ENCODE peak calls at places on chromosomes 3 and 15, in four cellular contexts. P is K562, B is HepG2, K is GM12878. J is an unnamed sample.

GRCh38 chr15:77251662-77252061 is 168.2 kb downstream of the PEAK1 start:
- DNase-seq in B (no peak), P (peak; percentile 26), K (no peak), J (no peak)

GRCh38 chr3:42066516-42067181 is 24.5 kb upstream of the TRAK1 start:
- DNase-seq in K (no peak), B (peak; percentile 48), P (no peak), J (no peak)

GRCh38 chr3:64488938-64489337 is 198.9 kb downstream of the ADAMTS9 start:
- DNase-seq in K (no peak), P (no peak), B (no peak), J (no peak)

GRCh38 chr3:20739814-20740213 is 553.8 kb upstream of the SGO1 start:
- DNase-seq in P (peak; percentile 5), K (no peak), B (no peak), J (no peak)

GRCh38 chr3:13193320-13194284 is 120.4 kb upstream of the IQSEC1 start:
- DNase-seq in P (no peak), B (no peak), K (no peak), J (no peak)

GRCh38 chr15:81939604-81940440 is 106.0 kb downstream of the MEX3B start:
- DNase-seq in K (no peak), P (peak; percentile 73), B (peak; percentile 19), J (peak; percentile 35)

GRCh38 chr15:94526071-94526689 is 294.8 kb downstream of the MCTP2 start:
- DNase-seq in P (no peak), B (no peak), K (no peak), J (peak; percentile 37)

GRCh38 chr3:44883999-44884431 is 9.6 kb downstream of the TGM4 start:
- DNase-seq in B (no peak), K (no peak), P (no peak), J (no peak)

GRCh38 chr3:43345246-43345645 is 58.9 kb downstream of the SNRK start:
- DNase-seq in B (no peak), K (no peak), P (no peak), J (no peak)

GRCh38 chr3:70984756-70985155 is 598.8 kb downstream of the FOXP1 start:
- DNase-seq in K (no peak), P (no peak), B (no peak), J (no peak)

GRCh38 chr15:91863621-91864255 is 10.2 kb downstream of the SLCO3A1 start:
- DNase-seq in K (no peak), B (no peak), P (no peak), J (no peak)

GRCh38 chr3:141262306-141262705 is 30.7 kb downstream of the PXYLP1 start:
- DNase-seq in K (no peak), B (no peak), P (no peak), J (no peak)

GRCh38 chr15:38299216-38299615 is 46.6 kb downstream of the SPRED1 start:
- DNase-seq in B (no peak), P (no peak), K (no peak), J (no peak)

GRCh38 chr3:17544632-17545031 is 197.8 kb downstream of the TBC1D5 start:
- DNase-seq in B (no peak), P (no peak), K (no peak), J (no peak)

GRCh38 chr15:91186892-91187644 is 87.0 kb downstream of the SV2B start:
- DNase-seq in K (no peak), P (peak; percentile 45), B (peak; percentile 13), J (no peak)

GRCh38 chr3:73556520-73557371 is 68.0 kb downstream of the PDZRN3 start:
- DNase-seq in K (no peak), P (no peak), B (no peak), J (no peak)

GRCh38 chr3:184259878-184260570 is 1.3 kb downstream of the CAMK2N2 start:
- DNase-seq in B (no peak), K (no peak), P (peak; percentile 64), J (peak; percentile 58)

GRCh38 chr3:350978-351377 is 154.4 kb downstream of the CHL1 start:
- DNase-seq in B (no peak), P (no peak), K (no peak), J (no peak)

GRCh38 chr15:59892995-59893394 is 111.1 kb upstream of the FOXB1 start:
- DNase-seq in B (no peak), P (peak; percentile 12), K (no peak), J (peak; percentile 20)

GRCh38 chr15:47437492-47437891 is 279.8 kb upstream of the SEMA6D start:
- DNase-seq in K (no peak), B (no peak), P (no peak), J (no peak)

GRCh38 chr3:217436-217835 is 20.9 kb downstream of the CHL1 start:
- DNase-seq in P (no peak), B (no peak), K (no peak), J (no peak)

GRCh38 chr3:134552776-134553175 is 66.9 kb downstream of the CEP63 start:
- DNase-seq in K (no peak), P (no peak), B (no peak), J (no peak)

GRCh38 chr3:181689546-181689945 is 22.2 kb upstream of the SOX2 start:
- DNase-seq in B (no peak), P (no peak), K (no peak), J (no peak)

GRCh38 chr3:125651246-125651645 is 55.9 kb upstream of the OSBPL11 start:
- DNase-seq in K (no peak), P (no peak), B (no peak), J (no peak)

GRCh38 chr3:52841211-52841980 is 6.6 kb upstream of the MUSTN1 start:
- DNase-seq in B (no peak), P (no peak), K (no peak), J (no peak)

GRCh38 chr3:108117245-108117644 is 26.4 kb upstream of the CD47 start:
- DNase-seq in B (no peak), P (peak; percentile 65), K (no peak), J (no peak)

GRCh38 chr15:58393196-58393790 is 38.5 kb upstream of the LIPC start:
- DNase-seq in B (no peak), K (no peak), P (no peak), J (no peak)

GRCh38 chr3:183699238-183699947 is 1.8 kb downstream of the YEATS2 start:
- DNase-seq in K (no peak), P (peak; percentile 23), B (no peak), J (no peak)

GRCh38 chr3:184371570-184372018 is 6.4 kb downstream of the THPO start:
- DNase-seq in P (peak; percentile 89), B (peak; percentile 84), K (no peak), J (peak; percentile 76)

GRCh38 chr3:146968204-146968651 is 363.1 kb upstream of the PLSCR5 start:
- DNase-seq in P (no peak), K (no peak), B (no peak), J (no peak)

GRCh38 chr15:52493968-52494367 is 34.7 kb downstream of the MYO5A start:
- DNase-seq in K (no peak), B (no peak), P (no peak), J (no peak)

GRCh38 chr3:45225465-45226205 is 452 bp downstream of the TMEM158 start:
- DNase-seq in B (no peak), K (no peak), P (peak; percentile 66), J (peak; percentile 48)

GRCh38 chr3:65732060-65732933 is 306.4 kb downstream of the MAGI1 start:
- DNase-seq in K (peak; percentile 3), B (peak; percentile 54), P (peak; percentile 65), J (peak; percentile 70)

GRCh38 chr3:43624619-43625305 is 3.0 kb upstream of the ANO10 start:
- DNase-seq in K (no peak), P (no peak), B (peak; percentile 48), J (no peak)

GRCh38 chr15:72818632-72819031 is 35.1 kb upstream of the ADPGK start:
- DNase-seq in B (no peak), P (no peak), K (no peak), J (no peak)

GRCh38 chr15:72809329-72809728 is 25.8 kb upstream of the ADPGK start:
- DNase-seq in B (no peak), P (no peak), K (no peak), J (no peak)

DNA sequence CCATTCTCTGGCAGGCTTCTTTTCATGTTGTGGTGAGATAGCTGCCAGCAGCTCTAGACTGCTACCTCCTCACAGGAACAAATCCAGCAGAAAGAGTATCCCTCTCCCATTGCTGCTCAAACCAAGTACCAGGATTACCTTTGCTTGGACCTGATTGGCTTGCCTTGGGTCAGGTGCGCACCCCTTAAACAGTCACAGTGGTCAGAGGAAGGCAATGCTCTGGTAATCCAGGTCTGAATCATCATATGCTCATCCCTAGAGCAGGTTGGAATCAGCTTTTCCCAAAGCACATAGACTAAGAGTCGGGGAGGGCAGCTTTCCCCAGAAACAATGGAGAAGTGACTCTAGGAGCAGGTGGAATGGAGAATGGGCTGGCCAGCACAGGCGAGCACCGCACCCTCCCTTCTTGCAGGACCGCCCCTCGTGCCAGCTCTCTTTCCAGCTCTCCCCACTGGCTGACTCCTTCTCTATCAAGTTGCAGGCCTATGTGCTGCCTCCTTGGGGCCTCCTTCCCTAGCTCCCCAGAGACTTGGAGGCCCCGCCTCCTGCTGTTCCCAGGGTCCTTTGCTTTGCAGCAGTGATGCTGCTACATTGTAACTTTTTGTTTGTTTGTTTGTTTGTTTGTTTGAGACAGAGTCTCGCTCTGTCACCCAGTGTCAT is 29.9 kb upstream of the ADPGK start:
- DNase-seq in B (no peak), P (no peak), K (no peak), J (no peak)
- TF ChIP-seq SP1 in B (no peak), P (no peak), K (no peak), J (no peak)

GRCh38 chr15:62649793-62650420 is 392.6 kb upstream of the TPM1 start:
- DNase-seq in K (peak; percentile 46), P (no peak), B (no peak), J (no peak)
- TF ChIP-seq TARDBP in K (no peak), P (no peak), B (no peak), J (no peak)

GRCh38 chr3:105042586-105042985 is 324.1 kb upstream of the ALCAM start:
- DNase-seq in P (no peak), B (no peak), K (no peak), J (no peak)

GRCh38 chr3:105039004-105039403 is 327.7 kb upstream of the ALCAM start:
- DNase-seq in B (no peak), K (no peak), P (no peak), J (no peak)

DNA sequence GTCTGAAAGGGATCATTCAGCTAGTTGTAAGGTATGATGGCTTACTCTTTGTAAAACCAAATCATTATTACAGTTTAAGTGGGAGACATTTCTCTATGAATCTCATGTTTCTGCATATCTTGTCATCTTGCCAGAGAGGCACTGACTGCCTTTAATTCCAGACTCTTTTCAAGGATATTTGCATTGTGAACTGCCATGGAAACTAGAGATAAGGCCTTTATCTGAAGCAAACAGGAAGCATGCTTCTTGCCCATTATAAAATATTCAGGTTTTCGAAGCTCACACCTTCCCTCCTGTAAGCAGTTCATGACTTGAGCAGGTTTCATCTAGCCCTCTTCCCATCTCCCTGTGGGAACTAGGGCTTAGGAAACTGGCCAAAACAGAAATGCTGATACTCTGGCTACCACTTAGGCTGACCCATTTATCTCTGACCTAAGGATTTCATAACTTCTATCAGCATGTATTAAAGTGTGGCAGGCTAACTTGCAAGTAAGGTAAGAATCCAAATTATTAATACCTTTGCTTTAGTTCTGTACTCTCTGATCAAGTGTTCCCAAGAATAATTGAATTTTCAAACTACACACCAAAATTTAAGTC is 326.6 kb upstream of the ALCAM start:
- DNase-seq in B (no peak), K (no peak), P (no peak), J (no peak)
- TF ChIP-seq SP1 in B (no peak), K (no peak), P (no peak), J (no peak)

GRCh38 chr15:50546566-50546965 is at the start of gene USP50:
- DNase-seq in B (no peak), K (no peak), P (no peak), J (no peak)
- TF ChIP-seq TARDBP in B (no peak), K (no peak), P (no peak), J (no peak)

J was measured in HEK293T.